ENCODE peak calls at places on chromosomes 3 and 15, in ten cellular contexts. One of them, this sample, is unnamed.

GRCh38 chr15:68418611-68419161 is 13.3 kb downstream of the ITGA11 start:
- DNase-seq in endodermal cell: peak
- DNase-seq in progenitor cell of endocrine pancreas: no peak
- DNase-seq in astrocyte of the spinal cord: peak
- DNase-seq in CD4-positive, alpha-beta T cell: no peak
- DNase-seq in BJ: no peak
- DNase-seq in A549: no peak
- DNase-seq in GM10248: no peak
- DNase-seq in AG10803: peak
- DNase-seq in heart left ventricle: no peak
- DNase-seq in this sample: no peak

GRCh38 chr3:152200476-152201422 is 68.0 kb upstream of the MBNL1 start:
- DNase-seq in endodermal cell: no peak
- DNase-seq in progenitor cell of endocrine pancreas: no peak
- DNase-seq in astrocyte of the spinal cord: no peak
- DNase-seq in CD4-positive, alpha-beta T cell: no peak
- DNase-seq in BJ: no peak
- DNase-seq in A549: no peak
- DNase-seq in GM10248: no peak
- DNase-seq in AG10803: no peak
- DNase-seq in heart left ventricle: no peak
- DNase-seq in this sample: no peak

GRCh38 chr3:66428733-66429132 is 72.1 kb downstream of the LRIG1 start:
- DNase-seq in endodermal cell: no peak
- DNase-seq in progenitor cell of endocrine pancreas: no peak
- DNase-seq in astrocyte of the spinal cord: peak
- DNase-seq in CD4-positive, alpha-beta T cell: no peak
- DNase-seq in BJ: peak
- DNase-seq in A549: peak
- DNase-seq in GM10248: no peak
- DNase-seq in AG10803: peak
- DNase-seq in heart left ventricle: peak
- DNase-seq in this sample: peak

GRCh38 chr3:9903238-9903624 is 583 bp downstream of the IL17RE start:
- DNase-seq in endodermal cell: no peak
- DNase-seq in progenitor cell of endocrine pancreas: no peak
- DNase-seq in astrocyte of the spinal cord: peak
- DNase-seq in CD4-positive, alpha-beta T cell: no peak
- DNase-seq in BJ: no peak
- DNase-seq in A549: no peak
- DNase-seq in GM10248: no peak
- DNase-seq in AG10803: peak
- DNase-seq in heart left ventricle: no peak
- DNase-seq in this sample: no peak

GRCh38 chr15:82944840-82945239 is 7.7 kb downstream of the HOMER2 start:
- DNase-seq in endodermal cell: no peak
- DNase-seq in progenitor cell of endocrine pancreas: no peak
- DNase-seq in astrocyte of the spinal cord: peak
- DNase-seq in CD4-positive, alpha-beta T cell: no peak
- DNase-seq in BJ: no peak
- DNase-seq in A549: no peak
- DNase-seq in GM10248: no peak
- DNase-seq in AG10803: peak
- DNase-seq in heart left ventricle: no peak
- DNase-seq in this sample: no peak

GRCh38 chr3:4771238-4771637 is 208.0 kb upstream of the BHLHE40 start:
- DNase-seq in endodermal cell: no peak
- DNase-seq in progenitor cell of endocrine pancreas: no peak
- DNase-seq in astrocyte of the spinal cord: no peak
- DNase-seq in CD4-positive, alpha-beta T cell: no peak
- DNase-seq in BJ: no peak
- DNase-seq in A549: no peak
- DNase-seq in GM10248: no peak
- DNase-seq in AG10803: no peak
- DNase-seq in heart left ventricle: no peak
- DNase-seq in this sample: no peak

GRCh38 chr3:31635586-31635985 is 102.9 kb downstream of the STT3B start:
- DNase-seq in endodermal cell: no peak
- DNase-seq in progenitor cell of endocrine pancreas: no peak
- DNase-seq in astrocyte of the spinal cord: no peak
- DNase-seq in CD4-positive, alpha-beta T cell: no peak
- DNase-seq in BJ: no peak
- DNase-seq in A549: no peak
- DNase-seq in GM10248: no peak
- DNase-seq in AG10803: peak
- DNase-seq in heart left ventricle: no peak
- DNase-seq in this sample: no peak

GRCh38 chr3:149763565-149763964 is 11.3 kb upstream of the COMMD2 start:
- DNase-seq in endodermal cell: no peak
- DNase-seq in progenitor cell of endocrine pancreas: no peak
- DNase-seq in astrocyte of the spinal cord: no peak
- DNase-seq in CD4-positive, alpha-beta T cell: no peak
- DNase-seq in BJ: no peak
- DNase-seq in A549: no peak
- DNase-seq in GM10248: no peak
- DNase-seq in AG10803: no peak
- DNase-seq in heart left ventricle: no peak
- DNase-seq in this sample: no peak

GRCh38 chr15:36645106-36645505 is 65.7 kb downstream of the CDIN1 start:
- DNase-seq in endodermal cell: no peak
- DNase-seq in progenitor cell of endocrine pancreas: no peak
- DNase-seq in astrocyte of the spinal cord: no peak
- DNase-seq in CD4-positive, alpha-beta T cell: no peak
- DNase-seq in BJ: no peak
- DNase-seq in A549: no peak
- DNase-seq in GM10248: no peak
- DNase-seq in AG10803: peak
- DNase-seq in heart left ventricle: no peak
- DNase-seq in this sample: no peak

GRCh38 chr15:98800437-98801233 is 152.3 kb downstream of the IGF1R start:
- DNase-seq in endodermal cell: peak
- DNase-seq in progenitor cell of endocrine pancreas: peak
- DNase-seq in astrocyte of the spinal cord: peak
- DNase-seq in CD4-positive, alpha-beta T cell: no peak
- DNase-seq in BJ: peak
- DNase-seq in A549: peak
- DNase-seq in GM10248: no peak
- DNase-seq in AG10803: peak
- DNase-seq in heart left ventricle: peak
- DNase-seq in this sample: peak

GRCh38 chr15:52112203-52112750 is 298 bp downstream of the BCL2L10 start:
- DNase-seq in endodermal cell: peak
- DNase-seq in progenitor cell of endocrine pancreas: no peak
- DNase-seq in astrocyte of the spinal cord: no peak
- DNase-seq in CD4-positive, alpha-beta T cell: peak
- DNase-seq in BJ: no peak
- DNase-seq in A549: no peak
- DNase-seq in GM10248: peak
- DNase-seq in AG10803: no peak
- DNase-seq in heart left ventricle: no peak
- DNase-seq in this sample: no peak
- TF ChIP-seq CTCF in endodermal cell: no peak
- TF ChIP-seq CTCF in progenitor cell of endocrine pancreas: no peak
- TF ChIP-seq CTCF in astrocyte of the spinal cord: no peak
- TF ChIP-seq CTCF in CD4-positive, alpha-beta T cell: peak
- TF ChIP-seq CTCF in BJ: no peak
- TF ChIP-seq CTCF in A549: no peak
- TF ChIP-seq CTCF in GM10248: no peak
- TF ChIP-seq CTCF in AG10803: no peak
- TF ChIP-seq CTCF in heart left ventricle: no peak
- TF ChIP-seq CTCF in this sample: no peak

GRCh38 chr3:191244242-191244867 is 45.3 kb downstream of the OSTN start:
- DNase-seq in endodermal cell: no peak
- DNase-seq in progenitor cell of endocrine pancreas: no peak
- DNase-seq in astrocyte of the spinal cord: no peak
- DNase-seq in CD4-positive, alpha-beta T cell: no peak
- DNase-seq in BJ: no peak
- DNase-seq in A549: no peak
- DNase-seq in GM10248: peak
- DNase-seq in AG10803: peak
- DNase-seq in heart left ventricle: no peak
- DNase-seq in this sample: no peak
- TF ChIP-seq CTCF in endodermal cell: peak
- TF ChIP-seq CTCF in progenitor cell of endocrine pancreas: peak
- TF ChIP-seq CTCF in astrocyte of the spinal cord: peak
- TF ChIP-seq CTCF in CD4-positive, alpha-beta T cell: peak
- TF ChIP-seq CTCF in BJ: peak
- TF ChIP-seq CTCF in A549: peak
- TF ChIP-seq CTCF in GM10248: peak
- TF ChIP-seq CTCF in AG10803: peak
- TF ChIP-seq CTCF in heart left ventricle: peak
- TF ChIP-seq CTCF in this sample: peak

GRCh38 chr3:126197343-126197742 is 17.0 kb upstream of the ALDH1L1 start:
- DNase-seq in endodermal cell: no peak
- DNase-seq in progenitor cell of endocrine pancreas: no peak
- DNase-seq in astrocyte of the spinal cord: no peak
- DNase-seq in CD4-positive, alpha-beta T cell: no peak
- DNase-seq in BJ: no peak
- DNase-seq in A549: no peak
- DNase-seq in GM10248: no peak
- DNase-seq in AG10803: no peak
- DNase-seq in heart left ventricle: no peak
- DNase-seq in this sample: no peak
- TF ChIP-seq CTCF in endodermal cell: no peak
- TF ChIP-seq CTCF in progenitor cell of endocrine pancreas: no peak
- TF ChIP-seq CTCF in astrocyte of the spinal cord: no peak
- TF ChIP-seq CTCF in CD4-positive, alpha-beta T cell: no peak
- TF ChIP-seq CTCF in BJ: no peak
- TF ChIP-seq CTCF in A549: no peak
- TF ChIP-seq CTCF in GM10248: no peak
- TF ChIP-seq CTCF in AG10803: no peak
- TF ChIP-seq CTCF in heart left ventricle: no peak
- TF ChIP-seq CTCF in this sample: no peak

GRCh38 chr15:57969355-57969754 is 96.2 kb downstream of the ALDH1A2 start:
- DNase-seq in endodermal cell: no peak
- DNase-seq in progenitor cell of endocrine pancreas: no peak
- DNase-seq in astrocyte of the spinal cord: peak
- DNase-seq in CD4-positive, alpha-beta T cell: no peak
- DNase-seq in BJ: no peak
- DNase-seq in A549: no peak
- DNase-seq in GM10248: no peak
- DNase-seq in AG10803: no peak
- DNase-seq in heart left ventricle: no peak
- DNase-seq in this sample: no peak
- TF ChIP-seq CTCF in endodermal cell: peak
- TF ChIP-seq CTCF in progenitor cell of endocrine pancreas: peak
- TF ChIP-seq CTCF in astrocyte of the spinal cord: peak
- TF ChIP-seq CTCF in CD4-positive, alpha-beta T cell: no peak
- TF ChIP-seq CTCF in BJ: peak
- TF ChIP-seq CTCF in A549: peak
- TF ChIP-seq CTCF in GM10248: no peak
- TF ChIP-seq CTCF in AG10803: peak
- TF ChIP-seq CTCF in heart left ventricle: peak
- TF ChIP-seq CTCF in this sample: peak

DNA sequence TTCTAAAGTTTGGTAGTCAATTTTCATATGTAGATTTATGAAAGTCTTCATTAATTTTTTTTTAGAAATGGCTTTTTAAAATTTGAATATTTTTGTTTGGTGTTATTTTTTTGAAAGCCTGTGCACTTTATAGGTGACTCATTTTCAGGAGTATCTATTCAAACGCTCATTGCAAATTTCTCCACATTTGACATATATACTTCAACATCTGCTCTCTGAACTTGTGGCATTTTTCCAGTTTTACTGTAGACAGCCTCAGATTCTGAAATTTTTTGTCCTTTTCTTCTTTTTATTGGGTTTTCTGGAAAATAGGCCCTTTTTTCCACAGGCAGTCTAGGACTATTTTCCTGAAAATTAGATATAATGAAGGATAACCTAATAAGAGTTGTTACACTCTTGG is 396.6 kb downstream of the RBMS3 start:
- DNase-seq in endodermal cell: no peak
- DNase-seq in progenitor cell of endocrine pancreas: no peak
- DNase-seq in astrocyte of the spinal cord: no peak
- DNase-seq in CD4-positive, alpha-beta T cell: no peak
- DNase-seq in BJ: no peak
- DNase-seq in A549: no peak
- DNase-seq in GM10248: no peak
- DNase-seq in AG10803: no peak
- DNase-seq in heart left ventricle: no peak
- DNase-seq in this sample: no peak
- TF ChIP-seq CTCF in endodermal cell: no peak
- TF ChIP-seq CTCF in progenitor cell of endocrine pancreas: no peak
- TF ChIP-seq CTCF in astrocyte of the spinal cord: no peak
- TF ChIP-seq CTCF in CD4-positive, alpha-beta T cell: no peak
- TF ChIP-seq CTCF in BJ: no peak
- TF ChIP-seq CTCF in A549: no peak
- TF ChIP-seq CTCF in GM10248: no peak
- TF ChIP-seq CTCF in AG10803: no peak
- TF ChIP-seq CTCF in heart left ventricle: no peak
- TF ChIP-seq CTCF in this sample: no peak

GRCh38 chr3:189041482-189042090 is 130.2 kb upstream of the TPRG1 start:
- DNase-seq in endodermal cell: peak
- DNase-seq in progenitor cell of endocrine pancreas: no peak
- DNase-seq in astrocyte of the spinal cord: peak
- DNase-seq in CD4-positive, alpha-beta T cell: peak
- DNase-seq in BJ: no peak
- DNase-seq in A549: peak
- DNase-seq in GM10248: peak
- DNase-seq in AG10803: peak
- DNase-seq in heart left ventricle: peak
- DNase-seq in this sample: no peak
- TF ChIP-seq CTCF in endodermal cell: peak
- TF ChIP-seq CTCF in progenitor cell of endocrine pancreas: peak
- TF ChIP-seq CTCF in astrocyte of the spinal cord: peak
- TF ChIP-seq CTCF in CD4-positive, alpha-beta T cell: peak
- TF ChIP-seq CTCF in BJ: peak
- TF ChIP-seq CTCF in A549: peak
- TF ChIP-seq CTCF in GM10248: peak
- TF ChIP-seq CTCF in AG10803: peak
- TF ChIP-seq CTCF in heart left ventricle: peak
- TF ChIP-seq CTCF in this sample: peak

DNA sequence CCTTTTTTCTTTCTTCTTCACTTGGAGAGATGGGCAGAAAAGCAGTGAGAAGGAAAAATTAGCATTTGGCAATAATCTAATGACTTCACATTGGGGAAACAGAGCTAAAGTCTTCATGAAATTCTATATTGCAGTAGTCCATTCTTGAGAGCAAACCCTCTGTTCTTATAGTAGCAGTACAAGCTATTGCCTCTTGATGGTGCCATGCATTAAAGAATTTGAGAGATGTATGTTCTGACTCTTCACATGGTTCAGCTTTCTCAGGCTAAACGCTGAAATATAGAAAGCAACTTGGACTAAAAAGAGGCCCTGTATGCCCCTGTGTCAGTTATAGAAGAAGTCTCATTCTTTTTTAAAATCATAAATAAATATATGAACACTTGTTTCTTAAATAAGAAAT is 36.0 kb downstream of the PHLDB2 start:
- DNase-seq in endodermal cell: no peak
- DNase-seq in progenitor cell of endocrine pancreas: no peak
- DNase-seq in astrocyte of the spinal cord: peak
- DNase-seq in CD4-positive, alpha-beta T cell: no peak
- DNase-seq in BJ: no peak
- DNase-seq in A549: peak
- DNase-seq in GM10248: peak
- DNase-seq in AG10803: peak
- DNase-seq in heart left ventricle: no peak
- DNase-seq in this sample: peak
- TF ChIP-seq CTCF in endodermal cell: peak
- TF ChIP-seq CTCF in progenitor cell of endocrine pancreas: no peak
- TF ChIP-seq CTCF in astrocyte of the spinal cord: peak
- TF ChIP-seq CTCF in CD4-positive, alpha-beta T cell: no peak
- TF ChIP-seq CTCF in BJ: peak
- TF ChIP-seq CTCF in A549: peak
- TF ChIP-seq CTCF in GM10248: no peak
- TF ChIP-seq CTCF in AG10803: peak
- TF ChIP-seq CTCF in heart left ventricle: peak
- TF ChIP-seq CTCF in this sample: peak

GRCh38 chr3:196568246-196569002 is at the start of the genes FBXO45 and WDR53:
- DNase-seq in endodermal cell: peak
- DNase-seq in progenitor cell of endocrine pancreas: peak
- DNase-seq in astrocyte of the spinal cord: peak
- DNase-seq in CD4-positive, alpha-beta T cell: peak
- DNase-seq in BJ: peak
- DNase-seq in A549: peak
- DNase-seq in GM10248: peak
- DNase-seq in AG10803: peak
- DNase-seq in heart left ventricle: peak
- DNase-seq in this sample: peak
- TF ChIP-seq CTCF in endodermal cell: no peak
- TF ChIP-seq CTCF in progenitor cell of endocrine pancreas: no peak
- TF ChIP-seq CTCF in astrocyte of the spinal cord: no peak
- TF ChIP-seq CTCF in CD4-positive, alpha-beta T cell: no peak
- TF ChIP-seq CTCF in BJ: no peak
- TF ChIP-seq CTCF in A549: no peak
- TF ChIP-seq CTCF in GM10248: no peak
- TF ChIP-seq CTCF in AG10803: no peak
- TF ChIP-seq CTCF in heart left ventricle: peak
- TF ChIP-seq CTCF in this sample: no peak